ENCODE peak calls at places on chromosomes 12 and 14, in six cellular contexts. One of them, this sample, is unnamed.

GRCh38 chr14:60647081-60647836 is 2.0 kb downstream of the SIX1 start:
- DNase-seq in MV-4-11: peak; percentile 19
- DNase-seq in Kasumi-1: no peak
- DNase-seq in stimulated activated CD4-positive, alpha-beta T cell treated with anti-CD3 and anti-CD28 coated beads, Interleukin-15, amount 100 ng/mL, for 1 hour: no peak
- DNase-seq in kidney epithelial cell: no peak
- DNase-seq in Right ventricle myocardium superior: no peak
- DNase-seq in this sample: peak; percentile 43

GRCh38 chr14:68510951-68511726 is 281.7 kb downstream of the ZFP36L1 start:
- DNase-seq in MV-4-11: no peak
- DNase-seq in Kasumi-1: no peak
- DNase-seq in stimulated activated CD4-positive, alpha-beta T cell treated with anti-CD3 and anti-CD28 coated beads, Interleukin-15, amount 100 ng/mL, for 1 hour: no peak
- DNase-seq in kidney epithelial cell: no peak
- DNase-seq in Right ventricle myocardium superior: no peak
- DNase-seq in this sample: no peak

GRCh38 chr14:72236629-72237028 is 304.4 kb downstream of the RGS6 start:
- DNase-seq in MV-4-11: no peak
- DNase-seq in Kasumi-1: no peak
- DNase-seq in stimulated activated CD4-positive, alpha-beta T cell treated with anti-CD3 and anti-CD28 coated beads, Interleukin-15, amount 100 ng/mL, for 1 hour: no peak
- DNase-seq in kidney epithelial cell: no peak
- DNase-seq in Right ventricle myocardium superior: no peak
- DNase-seq in this sample: no peak

GRCh38 chr12:107318804-107319535 is 225.6 kb upstream of the CRY1 start:
- DNase-seq in MV-4-11: no peak
- DNase-seq in Kasumi-1: no peak
- DNase-seq in stimulated activated CD4-positive, alpha-beta T cell treated with anti-CD3 and anti-CD28 coated beads, Interleukin-15, amount 100 ng/mL, for 1 hour: no peak
- DNase-seq in kidney epithelial cell: no peak
- DNase-seq in Right ventricle myocardium superior: peak; percentile 42
- DNase-seq in this sample: peak; percentile 56

GRCh38 chr12:28369483-28369882 is 179.2 kb downstream of the CCDC91 start:
- DNase-seq in MV-4-11: no peak
- DNase-seq in Kasumi-1: no peak
- DNase-seq in stimulated activated CD4-positive, alpha-beta T cell treated with anti-CD3 and anti-CD28 coated beads, Interleukin-15, amount 100 ng/mL, for 1 hour: no peak
- DNase-seq in kidney epithelial cell: no peak
- DNase-seq in Right ventricle myocardium superior: no peak
- DNase-seq in this sample: no peak

GRCh38 chr12:89353188-89353822 is 1.0 kb upstream of the DUSP6 start:
- DNase-seq in MV-4-11: peak; percentile 28
- DNase-seq in Kasumi-1: peak; percentile 43
- DNase-seq in stimulated activated CD4-positive, alpha-beta T cell treated with anti-CD3 and anti-CD28 coated beads, Interleukin-15, amount 100 ng/mL, for 1 hour: no peak
- DNase-seq in kidney epithelial cell: peak; percentile 61
- DNase-seq in Right ventricle myocardium superior: peak; percentile 85
- DNase-seq in this sample: peak; percentile 58

GRCh38 chr12:50642035-50642451 is 121.9 kb upstream of the ATF1 start:
- DNase-seq in MV-4-11: no peak
- DNase-seq in Kasumi-1: no peak
- DNase-seq in stimulated activated CD4-positive, alpha-beta T cell treated with anti-CD3 and anti-CD28 coated beads, Interleukin-15, amount 100 ng/mL, for 1 hour: no peak
- DNase-seq in kidney epithelial cell: peak; percentile 50
- DNase-seq in Right ventricle myocardium superior: no peak
- DNase-seq in this sample: no peak

GRCh38 chr14:86799244-86799647 is 1193.7 kb downstream of the GALC start:
- DNase-seq in MV-4-11: peak; percentile 85
- DNase-seq in Kasumi-1: peak; percentile 35
- DNase-seq in stimulated activated CD4-positive, alpha-beta T cell treated with anti-CD3 and anti-CD28 coated beads, Interleukin-15, amount 100 ng/mL, for 1 hour: no peak
- DNase-seq in kidney epithelial cell: peak; percentile 78
- DNase-seq in Right ventricle myocardium superior: no peak
- DNase-seq in this sample: no peak

GRCh38 chr12:17992002-17992656 is 97.9 kb downstream of the RERGL start:
- DNase-seq in MV-4-11: peak; percentile 64
- DNase-seq in Kasumi-1: peak; percentile 97
- DNase-seq in stimulated activated CD4-positive, alpha-beta T cell treated with anti-CD3 and anti-CD28 coated beads, Interleukin-15, amount 100 ng/mL, for 1 hour: no peak
- DNase-seq in kidney epithelial cell: no peak
- DNase-seq in Right ventricle myocardium superior: no peak
- DNase-seq in this sample: no peak

GRCh38 chr14:26217778-26218177 is 380.1 kb downstream of the NOVA1 start:
- DNase-seq in MV-4-11: no peak
- DNase-seq in Kasumi-1: no peak
- DNase-seq in stimulated activated CD4-positive, alpha-beta T cell treated with anti-CD3 and anti-CD28 coated beads, Interleukin-15, amount 100 ng/mL, for 1 hour: no peak
- DNase-seq in kidney epithelial cell: no peak
- DNase-seq in Right ventricle myocardium superior: no peak
- DNase-seq in this sample: no peak

GRCh38 chr14:100605706-100606686 is 18.8 kb upstream of the BEGAIN start:
- DNase-seq in MV-4-11: no peak
- DNase-seq in Kasumi-1: no peak
- DNase-seq in stimulated activated CD4-positive, alpha-beta T cell treated with anti-CD3 and anti-CD28 coated beads, Interleukin-15, amount 100 ng/mL, for 1 hour: no peak
- DNase-seq in kidney epithelial cell: no peak
- DNase-seq in Right ventricle myocardium superior: peak; percentile 24
- DNase-seq in this sample: no peak

GRCh38 chr12:3604750-3605638 is 114.0 kb downstream of the PRMT8 start:
- DNase-seq in MV-4-11: peak; percentile 18
- DNase-seq in Kasumi-1: peak; percentile 16
- DNase-seq in stimulated activated CD4-positive, alpha-beta T cell treated with anti-CD3 and anti-CD28 coated beads, Interleukin-15, amount 100 ng/mL, for 1 hour: no peak
- DNase-seq in kidney epithelial cell: peak; percentile 19
- DNase-seq in Right ventricle myocardium superior: peak; percentile 85
- DNase-seq in this sample: no peak

GRCh38 chr12:7837366-7837765 is 35.3 kb downstream of the SLC2A14 start:
- DNase-seq in MV-4-11: peak; percentile 93
- DNase-seq in Kasumi-1: no peak
- DNase-seq in stimulated activated CD4-positive, alpha-beta T cell treated with anti-CD3 and anti-CD28 coated beads, Interleukin-15, amount 100 ng/mL, for 1 hour: no peak
- DNase-seq in kidney epithelial cell: no peak
- DNase-seq in Right ventricle myocardium superior: peak; percentile 52
- DNase-seq in this sample: no peak

GRCh38 chr12:30694412-30694955 is 1.2 kb downstream of the IPO8 start:
- DNase-seq in MV-4-11: no peak
- DNase-seq in Kasumi-1: no peak
- DNase-seq in stimulated activated CD4-positive, alpha-beta T cell treated with anti-CD3 and anti-CD28 coated beads, Interleukin-15, amount 100 ng/mL, for 1 hour: no peak
- DNase-seq in kidney epithelial cell: no peak
- DNase-seq in Right ventricle myocardium superior: no peak
- DNase-seq in this sample: no peak

GRCh38 chr12:292186-292585 is 29.6 kb upstream of the SLC6A13 start:
- DNase-seq in MV-4-11: no peak
- DNase-seq in Kasumi-1: no peak
- DNase-seq in stimulated activated CD4-positive, alpha-beta T cell treated with anti-CD3 and anti-CD28 coated beads, Interleukin-15, amount 100 ng/mL, for 1 hour: no peak
- DNase-seq in kidney epithelial cell: no peak
- DNase-seq in Right ventricle myocardium superior: no peak
- DNase-seq in this sample: no peak

GRCh38 chr12:94553130-94553519 is 93.5 kb upstream of the CEP83 start:
- DNase-seq in MV-4-11: peak; percentile 53
- DNase-seq in Kasumi-1: no peak
- DNase-seq in stimulated activated CD4-positive, alpha-beta T cell treated with anti-CD3 and anti-CD28 coated beads, Interleukin-15, amount 100 ng/mL, for 1 hour: no peak
- DNase-seq in kidney epithelial cell: peak; percentile 39
- DNase-seq in Right ventricle myocardium superior: no peak
- DNase-seq in this sample: no peak

GRCh38 chr12:53051058-53051880 is 1.4 kb downstream of the TNS2 start:
- DNase-seq in MV-4-11: peak; percentile 16
- DNase-seq in Kasumi-1: no peak
- DNase-seq in stimulated activated CD4-positive, alpha-beta T cell treated with anti-CD3 and anti-CD28 coated beads, Interleukin-15, amount 100 ng/mL, for 1 hour: no peak
- DNase-seq in kidney epithelial cell: no peak
- DNase-seq in Right ventricle myocardium superior: peak; percentile 87
- DNase-seq in this sample: no peak

GRCh38 chr14:88323520-88324199 is 591 bp upstream of the KCNK10 start:
- DNase-seq in MV-4-11: peak; percentile 42
- DNase-seq in Kasumi-1: peak; percentile 30
- DNase-seq in stimulated activated CD4-positive, alpha-beta T cell treated with anti-CD3 and anti-CD28 coated beads, Interleukin-15, amount 100 ng/mL, for 1 hour: no peak
- DNase-seq in kidney epithelial cell: no peak
- DNase-seq in Right ventricle myocardium superior: no peak
- DNase-seq in this sample: peak; percentile 38

GRCh38 chr12:113322353-113322752 is 12.6 kb downstream of the SLC8B1 start:
- DNase-seq in MV-4-11: peak; percentile 89
- DNase-seq in Kasumi-1: no peak
- DNase-seq in stimulated activated CD4-positive, alpha-beta T cell treated with anti-CD3 and anti-CD28 coated beads, Interleukin-15, amount 100 ng/mL, for 1 hour: no peak
- DNase-seq in kidney epithelial cell: no peak
- DNase-seq in Right ventricle myocardium superior: no peak
- DNase-seq in this sample: no peak

GRCh38 chr14:39426605-39427004 is 5.6 kb downstream of the FBXO33 start:
- DNase-seq in MV-4-11: peak; percentile 43
- DNase-seq in Kasumi-1: peak; percentile 60
- DNase-seq in stimulated activated CD4-positive, alpha-beta T cell treated with anti-CD3 and anti-CD28 coated beads, Interleukin-15, amount 100 ng/mL, for 1 hour: no peak
- DNase-seq in kidney epithelial cell: peak; percentile 21
- DNase-seq in Right ventricle myocardium superior: no peak
- DNase-seq in this sample: no peak

GRCh38 chr12:18799561-18799960 is 61.6 kb downstream of the CAPZA3 start:
- DNase-seq in MV-4-11: no peak
- DNase-seq in Kasumi-1: no peak
- DNase-seq in stimulated activated CD4-positive, alpha-beta T cell treated with anti-CD3 and anti-CD28 coated beads, Interleukin-15, amount 100 ng/mL, for 1 hour: no peak
- DNase-seq in kidney epithelial cell: no peak
- DNase-seq in Right ventricle myocardium superior: no peak
- DNase-seq in this sample: no peak

GRCh38 chr12:51442324-51442723 is 17.7 kb downstream of the SLC4A8 start:
- DNase-seq in MV-4-11: no peak
- DNase-seq in Kasumi-1: no peak
- DNase-seq in stimulated activated CD4-positive, alpha-beta T cell treated with anti-CD3 and anti-CD28 coated beads, Interleukin-15, amount 100 ng/mL, for 1 hour: no peak
- DNase-seq in kidney epithelial cell: no peak
- DNase-seq in Right ventricle myocardium superior: no peak
- DNase-seq in this sample: no peak

GRCh38 chr12:76288218-76288617 is 60.0 kb downstream of the BBS10 start:
- DNase-seq in MV-4-11: no peak
- DNase-seq in Kasumi-1: no peak
- DNase-seq in stimulated activated CD4-positive, alpha-beta T cell treated with anti-CD3 and anti-CD28 coated beads, Interleukin-15, amount 100 ng/mL, for 1 hour: no peak
- DNase-seq in kidney epithelial cell: no peak
- DNase-seq in Right ventricle myocardium superior: no peak
- DNase-seq in this sample: no peak

GRCh38 chr14:78253986-78254385 is 83.8 kb downstream of the NRXN3 start:
- DNase-seq in MV-4-11: peak; percentile 17
- DNase-seq in Kasumi-1: no peak
- DNase-seq in stimulated activated CD4-positive, alpha-beta T cell treated with anti-CD3 and anti-CD28 coated beads, Interleukin-15, amount 100 ng/mL, for 1 hour: no peak
- DNase-seq in kidney epithelial cell: peak; percentile 90
- DNase-seq in Right ventricle myocardium superior: no peak
- DNase-seq in this sample: no peak

GRCh38 chr12:76310110-76310509 is 38.1 kb downstream of the BBS10 start:
- DNase-seq in MV-4-11: no peak
- DNase-seq in Kasumi-1: no peak
- DNase-seq in stimulated activated CD4-positive, alpha-beta T cell treated with anti-CD3 and anti-CD28 coated beads, Interleukin-15, amount 100 ng/mL, for 1 hour: no peak
- DNase-seq in kidney epithelial cell: peak; percentile 34
- DNase-seq in Right ventricle myocardium superior: no peak
- DNase-seq in this sample: no peak

GRCh38 chr12:124080649-124081048 is 107.6 kb downstream of the ZNF664 start:
- DNase-seq in MV-4-11: no peak
- DNase-seq in Kasumi-1: no peak
- DNase-seq in stimulated activated CD4-positive, alpha-beta T cell treated with anti-CD3 and anti-CD28 coated beads, Interleukin-15, amount 100 ng/mL, for 1 hour: no peak
- DNase-seq in kidney epithelial cell: no peak
- DNase-seq in Right ventricle myocardium superior: no peak
- DNase-seq in this sample: no peak

GRCh38 chr14:105131241-105131640 is 37.3 kb downstream of the JAG2 start:
- DNase-seq in MV-4-11: no peak
- DNase-seq in Kasumi-1: no peak
- DNase-seq in stimulated activated CD4-positive, alpha-beta T cell treated with anti-CD3 and anti-CD28 coated beads, Interleukin-15, amount 100 ng/mL, for 1 hour: no peak
- DNase-seq in kidney epithelial cell: no peak
- DNase-seq in Right ventricle myocardium superior: no peak
- DNase-seq in this sample: no peak

GRCh38 chr12:132199526-132200319 is 55.5 kb downstream of the NOC4L start:
- DNase-seq in MV-4-11: no peak
- DNase-seq in Kasumi-1: no peak
- DNase-seq in stimulated activated CD4-positive, alpha-beta T cell treated with anti-CD3 and anti-CD28 coated beads, Interleukin-15, amount 100 ng/mL, for 1 hour: no peak
- DNase-seq in kidney epithelial cell: no peak
- DNase-seq in Right ventricle myocardium superior: no peak
- DNase-seq in this sample: no peak

GRCh38 chr12:76183459-76184186 is 99.1 kb upstream of the NAP1L1 start:
- DNase-seq in MV-4-11: peak; percentile 91
- DNase-seq in Kasumi-1: no peak
- DNase-seq in stimulated activated CD4-positive, alpha-beta T cell treated with anti-CD3 and anti-CD28 coated beads, Interleukin-15, amount 100 ng/mL, for 1 hour: no peak
- DNase-seq in kidney epithelial cell: peak; percentile 86
- DNase-seq in Right ventricle myocardium superior: no peak
- DNase-seq in this sample: no peak

GRCh38 chr14:77260631-77261030 is 10.4 kb downstream of the NGB start:
- DNase-seq in MV-4-11: peak; percentile 21
- DNase-seq in Kasumi-1: peak; percentile 11
- DNase-seq in stimulated activated CD4-positive, alpha-beta T cell treated with anti-CD3 and anti-CD28 coated beads, Interleukin-15, amount 100 ng/mL, for 1 hour: no peak
- DNase-seq in kidney epithelial cell: no peak
- DNase-seq in Right ventricle myocardium superior: no peak
- DNase-seq in this sample: no peak

GRCh38 chr14:75476274-75476995 is 45.8 kb upstream of the BATF start:
- DNase-seq in MV-4-11: no peak
- DNase-seq in Kasumi-1: no peak
- DNase-seq in stimulated activated CD4-positive, alpha-beta T cell treated with anti-CD3 and anti-CD28 coated beads, Interleukin-15, amount 100 ng/mL, for 1 hour: no peak
- DNase-seq in kidney epithelial cell: no peak
- DNase-seq in Right ventricle myocardium superior: no peak
- DNase-seq in this sample: no peak

This sample was measured in mesothelial cell of epicardium.